ENCODE peak calls at places on chromosomes 13 and 19, in five cellular contexts. One of them, this sample, is unnamed.

GRCh38 chr13:98766716-98767115 is 14.2 kb upstream of the SLC15A1 start:
- DNase-seq in cardiac fibroblast: no peak
- DNase-seq in esophagus muscularis mucosa: no peak
- DNase-seq in left lung: no peak
- DNase-seq in cardiac muscle cell: no peak
- DNase-seq in this sample: no peak

GRCh38 chr19:29793116-29793727 is 18.6 kb upstream of the CCNE1 start:
- DNase-seq in cardiac muscle cell: no peak
- DNase-seq in left lung: no peak
- DNase-seq in esophagus muscularis mucosa: no peak
- DNase-seq in cardiac fibroblast: no peak
- DNase-seq in this sample: no peak

GRCh38 chr13:113813749-113814434 is 50.0 kb downstream of the GAS6 start:
- DNase-seq in cardiac muscle cell: peak; percentile 87
- DNase-seq in esophagus muscularis mucosa: no peak
- DNase-seq in cardiac fibroblast: no peak
- DNase-seq in left lung: peak; percentile 79
- DNase-seq in this sample: no peak

GRCh38 chr13:109626386-109627171 is 159.8 kb downstream of the IRS2 start:
- DNase-seq in left lung: no peak
- DNase-seq in cardiac muscle cell: no peak
- DNase-seq in cardiac fibroblast: no peak
- DNase-seq in esophagus muscularis mucosa: no peak
- DNase-seq in this sample: no peak

GRCh38 chr19:4589579-4590410 is 30.3 kb upstream of the SEMA6B start:
- DNase-seq in cardiac muscle cell: no peak
- DNase-seq in esophagus muscularis mucosa: no peak
- DNase-seq in cardiac fibroblast: no peak
- DNase-seq in left lung: no peak
- DNase-seq in this sample: no peak

GRCh38 chr19:39941615-39942507 is 7.4 kb upstream of the FCGBP start:
- DNase-seq in left lung: no peak
- DNase-seq in esophagus muscularis mucosa: peak; percentile 68
- DNase-seq in cardiac fibroblast: peak; percentile 43
- DNase-seq in cardiac muscle cell: peak; percentile 64
- DNase-seq in this sample: peak; percentile 49

GRCh38 chr13:20441066-20441465 is 84.6 kb downstream of the CRYL1 start:
- DNase-seq in esophagus muscularis mucosa: peak; percentile 37
- DNase-seq in left lung: no peak
- DNase-seq in cardiac muscle cell: no peak
- DNase-seq in cardiac fibroblast: no peak
- DNase-seq in this sample: no peak

GRCh38 chr13:80419416-80419815 is 78.5 kb upstream of the SPRY2 start:
- DNase-seq in left lung: no peak
- DNase-seq in cardiac muscle cell: no peak
- DNase-seq in esophagus muscularis mucosa: no peak
- DNase-seq in cardiac fibroblast: no peak
- DNase-seq in this sample: no peak

GRCh38 chr13:76993021-76993420 is 1.1 kb downstream of the CLN5 start:
- DNase-seq in esophagus muscularis mucosa: no peak
- DNase-seq in left lung: no peak
- DNase-seq in cardiac muscle cell: peak; percentile 21
- DNase-seq in cardiac fibroblast: peak; percentile 49
- DNase-seq in this sample: no peak

GRCh38 chr13:110479648-110480047 is 81.9 kb downstream of the RAB20 start:
- DNase-seq in esophagus muscularis mucosa: no peak
- DNase-seq in left lung: peak; percentile 57
- DNase-seq in cardiac fibroblast: no peak
- DNase-seq in cardiac muscle cell: no peak
- DNase-seq in this sample: no peak

GRCh38 chr13:27170221-27170520 is 1.4 kb downstream of the USP12 start:
- DNase-seq in cardiac muscle cell: no peak
- DNase-seq in left lung: no peak
- DNase-seq in esophagus muscularis mucosa: no peak
- DNase-seq in cardiac fibroblast: peak; percentile 77
- DNase-seq in this sample: no peak

GRCh38 chr13:113162783-113163685 is 4.6 kb downstream of the PROZ start:
- DNase-seq in cardiac muscle cell: no peak
- DNase-seq in esophagus muscularis mucosa: no peak
- DNase-seq in left lung: peak; percentile 60
- DNase-seq in cardiac fibroblast: no peak
- DNase-seq in this sample: no peak

GRCh38 chr13:102917019-102917418 is 71.2 kb downstream of the ERCC5 start:
- DNase-seq in cardiac muscle cell: no peak
- DNase-seq in esophagus muscularis mucosa: no peak
- DNase-seq in left lung: no peak
- DNase-seq in cardiac fibroblast: no peak
- DNase-seq in this sample: no peak

GRCh38 chr19:35142531-35143230 is 374 bp upstream of the FXYD7 start:
- DNase-seq in cardiac fibroblast: no peak
- DNase-seq in left lung: no peak
- DNase-seq in esophagus muscularis mucosa: no peak
- DNase-seq in cardiac muscle cell: peak; percentile 52
- DNase-seq in this sample: peak; percentile 72

GRCh38 chr13:85724554-85725432 is 74.4 kb downstream of the SLITRK6 start:
- DNase-seq in esophagus muscularis mucosa: no peak
- DNase-seq in left lung: peak; percentile 30
- DNase-seq in cardiac fibroblast: no peak
- DNase-seq in cardiac muscle cell: no peak
- DNase-seq in this sample: no peak

GRCh38 chr13:33016414-33017409 is at the start of gene KL:
- DNase-seq in cardiac muscle cell: peak; percentile 16
- DNase-seq in esophagus muscularis mucosa: no peak
- DNase-seq in cardiac fibroblast: no peak
- DNase-seq in left lung: peak; percentile 89
- DNase-seq in this sample: no peak

GRCh38 chr13:105719861-105720260 is 815.6 kb downstream of the EFNB2 start:
- DNase-seq in esophagus muscularis mucosa: no peak
- DNase-seq in left lung: no peak
- DNase-seq in cardiac fibroblast: no peak
- DNase-seq in cardiac muscle cell: no peak
- DNase-seq in this sample: no peak

GRCh38 chr19:54100560-54100959 is at the start of gene OSCAR:
- DNase-seq in cardiac fibroblast: no peak
- DNase-seq in esophagus muscularis mucosa: no peak
- DNase-seq in left lung: peak; percentile 83
- DNase-seq in cardiac muscle cell: peak; percentile 10
- DNase-seq in this sample: no peak

GRCh38 chr13:19984430-19985218 is 26.1 kb downstream of the ZMYM2 start:
- DNase-seq in left lung: no peak
- DNase-seq in cardiac muscle cell: peak; percentile 66
- DNase-seq in esophagus muscularis mucosa: no peak
- DNase-seq in cardiac fibroblast: peak; percentile 68
- DNase-seq in this sample: no peak

GRCh38 chr13:66222926-66223325 is 1007.2 kb downstream of the PCDH9 start:
- DNase-seq in cardiac muscle cell: no peak
- DNase-seq in cardiac fibroblast: no peak
- DNase-seq in left lung: no peak
- DNase-seq in esophagus muscularis mucosa: no peak
- DNase-seq in this sample: no peak

GRCh38 chr13:44768233-44768632 is 192.1 kb upstream of the TSC22D1 start:
- DNase-seq in cardiac muscle cell: peak; percentile 45
- DNase-seq in cardiac fibroblast: peak; percentile 26
- DNase-seq in left lung: no peak
- DNase-seq in esophagus muscularis mucosa: no peak
- DNase-seq in this sample: no peak

GRCh38 chr19:45178262-45179062 is at the start of gene BLOC1S3:
- DNase-seq in cardiac muscle cell: peak; percentile 100
- DNase-seq in cardiac fibroblast: peak; percentile 100
- DNase-seq in left lung: peak; percentile 99
- DNase-seq in esophagus muscularis mucosa: peak; percentile 100
- DNase-seq in this sample: peak; percentile 99
- TF ChIP-seq CTCF in cardiac muscle cell: peak; percentile 38
- TF ChIP-seq CTCF in cardiac fibroblast: no peak
- TF ChIP-seq CTCF in left lung: peak; percentile 14
- TF ChIP-seq CTCF in esophagus muscularis mucosa: peak; percentile 33
- TF ChIP-seq CTCF in this sample: no peak

GRCh38 chr19:10220695-10221094 is 10.4 kb downstream of the S1PR2 start:
- DNase-seq in cardiac fibroblast: no peak
- DNase-seq in cardiac muscle cell: no peak
- DNase-seq in left lung: no peak
- DNase-seq in esophagus muscularis mucosa: no peak
- DNase-seq in this sample: no peak

GRCh38 chr19:10223488-10224213 is 7.5 kb downstream of the S1PR2 start:
- DNase-seq in left lung: no peak
- DNase-seq in cardiac fibroblast: no peak
- DNase-seq in esophagus muscularis mucosa: no peak
- DNase-seq in cardiac muscle cell: no peak
- DNase-seq in this sample: no peak

GRCh38 chr19:10217085-10217484 is 14.0 kb downstream of the S1PR2 start:
- DNase-seq in cardiac fibroblast: no peak
- DNase-seq in esophagus muscularis mucosa: no peak
- DNase-seq in cardiac muscle cell: no peak
- DNase-seq in left lung: no peak
- DNase-seq in this sample: no peak

GRCh38 chr19:10222201-10222890 is 8.8 kb downstream of the S1PR2 start:
- DNase-seq in left lung: no peak
- DNase-seq in esophagus muscularis mucosa: no peak
- DNase-seq in cardiac fibroblast: no peak
- DNase-seq in cardiac muscle cell: no peak
- DNase-seq in this sample: no peak

GRCh38 chr19:10219678-10220077 is 11.5 kb downstream of the S1PR2 start:
- DNase-seq in esophagus muscularis mucosa: no peak
- DNase-seq in cardiac fibroblast: no peak
- DNase-seq in cardiac muscle cell: peak; percentile 53
- DNase-seq in left lung: no peak
- DNase-seq in this sample: no peak
- TF ChIP-seq CTCF in esophagus muscularis mucosa: no peak
- TF ChIP-seq CTCF in cardiac fibroblast: peak; percentile 53
- TF ChIP-seq CTCF in cardiac muscle cell: peak; percentile 50
- TF ChIP-seq CTCF in left lung: no peak
- TF ChIP-seq CTCF in this sample: peak; percentile 22

GRCh38 chr19:51664997-51665396 is 18.4 kb upstream of the SIGLEC14 start:
- DNase-seq in cardiac muscle cell: peak; percentile 29
- DNase-seq in esophagus muscularis mucosa: no peak
- DNase-seq in left lung: no peak
- DNase-seq in cardiac fibroblast: peak; percentile 41
- DNase-seq in this sample: no peak
- TF ChIP-seq CTCF in cardiac muscle cell: peak; percentile 26
- TF ChIP-seq CTCF in esophagus muscularis mucosa: no peak
- TF ChIP-seq CTCF in left lung: no peak
- TF ChIP-seq CTCF in cardiac fibroblast: peak; percentile 52
- TF ChIP-seq CTCF in this sample: no peak

GRCh38 chr13:31350560-31350959 is 150.8 kb downstream of the B3GLCT start:
- DNase-seq in cardiac fibroblast: no peak
- DNase-seq in esophagus muscularis mucosa: peak; percentile 91
- DNase-seq in cardiac muscle cell: no peak
- DNase-seq in left lung: no peak
- DNase-seq in this sample: no peak

GRCh38 chr13:31346891-31347290 is 147.1 kb downstream of the B3GLCT start:
- DNase-seq in cardiac fibroblast: no peak
- DNase-seq in cardiac muscle cell: no peak
- DNase-seq in esophagus muscularis mucosa: no peak
- DNase-seq in left lung: no peak
- DNase-seq in this sample: no peak

GRCh38 chr13:31352467-31352866 is 152.7 kb downstream of the B3GLCT start:
- DNase-seq in cardiac muscle cell: no peak
- DNase-seq in left lung: peak; percentile 53
- DNase-seq in esophagus muscularis mucosa: no peak
- DNase-seq in cardiac fibroblast: no peak
- DNase-seq in this sample: no peak

GRCh38 chr13:31351376-31351775 is 151.6 kb downstream of the B3GLCT start:
- DNase-seq in cardiac fibroblast: no peak
- DNase-seq in left lung: no peak
- DNase-seq in esophagus muscularis mucosa: no peak
- DNase-seq in cardiac muscle cell: no peak
- DNase-seq in this sample: no peak

DNA sequence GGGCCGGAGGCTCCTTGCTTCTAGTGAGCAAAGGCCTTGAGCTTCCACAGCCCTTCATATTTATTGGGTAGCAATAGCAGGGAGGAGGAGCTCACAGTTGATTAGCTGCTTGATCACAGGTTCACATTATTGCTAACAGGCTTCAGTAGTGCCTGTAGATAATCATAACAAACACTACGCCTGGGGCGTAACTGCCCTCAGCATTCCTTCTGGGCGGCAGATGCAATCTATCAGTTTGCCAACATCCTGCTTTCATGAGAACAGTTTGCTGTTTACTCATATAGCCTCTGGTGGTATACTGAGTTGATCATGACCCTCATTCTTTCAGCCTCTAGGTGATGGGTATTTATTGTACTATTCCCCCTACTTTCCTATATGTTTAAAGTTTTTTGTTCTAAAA is 149.4 kb downstream of the B3GLCT start:
- DNase-seq in esophagus muscularis mucosa: no peak
- DNase-seq in cardiac muscle cell: no peak
- DNase-seq in cardiac fibroblast: no peak
- DNase-seq in left lung: no peak
- DNase-seq in this sample: no peak
- TF ChIP-seq CTCF in esophagus muscularis mucosa: no peak
- TF ChIP-seq CTCF in cardiac muscle cell: no peak
- TF ChIP-seq CTCF in cardiac fibroblast: no peak
- TF ChIP-seq CTCF in left lung: no peak
- TF ChIP-seq CTCF in this sample: no peak

GRCh38 chr19:18280247-18281081 is 958 bp downstream of the JUND start:
- DNase-seq in cardiac fibroblast: peak; percentile 77
- DNase-seq in esophagus muscularis mucosa: no peak
- DNase-seq in left lung: peak; percentile 95
- DNase-seq in cardiac muscle cell: peak; percentile 78
- DNase-seq in this sample: peak; percentile 77
- TF ChIP-seq CTCF in cardiac fibroblast: no peak
- TF ChIP-seq CTCF in esophagus muscularis mucosa: no peak
- TF ChIP-seq CTCF in left lung: no peak
- TF ChIP-seq CTCF in cardiac muscle cell: no peak
- TF ChIP-seq CTCF in this sample: no peak

This sample was measured in natural killer cell.